ENCODE peak calls at places on chromosomes 12 and 14, in six cellular contexts. C is tibial nerve, X is esophagus muscularis mucosa, M is sigmoid colon, F is stomach, Q is transverse colon. A is an unnamed sample. For H3K36me3 and H3K4me1, the result is how much of the 10 kb centered on the place peaks cover.

GRCh38 chr12:1115471-1116242 is 124.6 kb downstream of the ERC1 start:
- DNase-seq in M (no peak), Q (no peak), C (no peak), F (no peak), X (no peak), A (peak)

GRCh38 chr12:57240069-57240921 is 10.7 kb downstream of the STAC3 start:
- DNase-seq in F (peak), X (no peak), C (no peak), Q (peak), M (peak), A (peak)

GRCh38 chr12:128727999-128728398 is 95.8 kb downstream of the SLC15A4 start:
- DNase-seq in C (no peak), F (no peak), X (no peak), Q (no peak), M (no peak), A (no peak)

GRCh38 chr12:93783827-93784226 is 106.7 kb downstream of the CRADD start:
- DNase-seq in M (no peak), X (no peak), F (no peak), C (no peak), Q (no peak), A (no peak)

GRCh38 chr12:52873832-52874572 is 25.2 kb upstream of the KRT78 start:
- DNase-seq in C (peak), F (peak), X (peak), Q (peak), M (peak), A (peak)

GRCh38 chr12:113222730-113223531 is 1.7 kb downstream of the TPCN1 start:
- DNase-seq in M (peak), Q (peak), X (no peak), C (peak), F (peak), A (no peak)

GRCh38 chr14:52583544-52583943 is 30.9 kb downstream of the GPR137C start:
- DNase-seq in C (no peak), M (no peak), Q (no peak), F (no peak), X (no peak), A (no peak)

GRCh38 chr14:93051600-93052546 is 63.9 kb downstream of the ITPK1 start:
- DNase-seq in X (no peak), M (no peak), F (no peak), Q (no peak), C (no peak), A (no peak)

GRCh38 chr14:51443195-51444018 is 203.4 kb downstream of the TMX1 start:
- DNase-seq in M (no peak), F (no peak), C (no peak), Q (no peak), X (peak), A (no peak)

GRCh38 chr12:14394317-14395058 is 29.0 kb downstream of the ATF7IP start:
- DNase-seq in Q (no peak), C (no peak), X (no peak), M (no peak), F (peak), A (no peak)

GRCh38 chr14:101884537-101885253 is 79.7 kb upstream of the DYNC1H1 start:
- DNase-seq in X (no peak), C (no peak), M (peak), F (no peak), Q (no peak), A (no peak)

GRCh38 chr14:101889366-101889765 is 75.0 kb upstream of the DYNC1H1 start:
- DNase-seq in F (no peak), X (no peak), M (peak), Q (peak), C (no peak), A (no peak)

GRCh38 chr14:101885254-101885576 is 79.2 kb upstream of the DYNC1H1 start:
- DNase-seq in C (no peak), X (no peak), Q (no peak), F (no peak), M (peak), A (peak)

GRCh38 chr14:101888182-101888581 is 76.2 kb upstream of the DYNC1H1 start:
- DNase-seq in X (no peak), Q (no peak), F (no peak), C (no peak), M (no peak), A (no peak)

GRCh38 chr14:101887219-101887618 is 77.2 kb upstream of the DYNC1H1 start:
- DNase-seq in Q (peak), M (no peak), F (no peak), X (no peak), C (no peak), A (no peak)
- H3K36me3 ChIP-seq in Q (under half), M (under half), F (half or more), X (half or more), C (under half), A (half or more)

DNA sequence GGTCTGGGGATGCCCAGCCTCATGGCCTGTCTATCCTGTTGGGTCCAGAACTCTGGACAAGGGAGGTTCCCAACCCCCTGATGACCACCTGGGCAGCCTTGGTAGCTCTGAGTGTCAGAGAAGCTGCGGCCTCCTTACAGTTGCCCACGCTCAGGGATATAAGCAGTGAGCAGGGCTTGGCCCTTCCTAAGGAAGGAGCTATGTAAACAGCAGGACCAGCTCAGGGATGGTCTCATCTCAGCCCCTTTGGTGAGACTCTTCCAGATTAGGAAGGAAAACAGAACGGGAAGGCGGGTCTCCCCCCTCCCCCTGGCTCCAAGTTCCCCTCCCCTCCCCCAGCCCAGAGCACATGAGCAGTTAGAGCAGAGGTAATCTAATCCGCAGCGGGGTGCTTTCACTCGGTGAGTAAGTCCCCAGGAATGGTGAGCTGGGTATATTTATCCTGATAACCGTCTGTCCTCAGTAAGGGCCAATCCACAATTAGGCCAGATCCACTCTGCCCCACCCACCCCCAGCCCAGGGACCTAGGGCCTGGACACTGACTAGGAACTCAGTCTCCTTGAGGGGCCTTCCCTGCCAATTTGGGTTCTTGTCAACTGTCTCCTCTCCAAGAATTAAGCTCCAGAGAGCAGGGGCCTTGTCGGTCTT is 29.5 kb upstream of the RPLP0 start:
- DNase-seq in X (no peak), F (peak), M (peak), C (peak), Q (peak), A (peak)
- H3K4me1 ChIP-seq in X (half or more), F (half or more), M (half or more), C (half or more), Q (half or more), A (half or more)

DNA sequence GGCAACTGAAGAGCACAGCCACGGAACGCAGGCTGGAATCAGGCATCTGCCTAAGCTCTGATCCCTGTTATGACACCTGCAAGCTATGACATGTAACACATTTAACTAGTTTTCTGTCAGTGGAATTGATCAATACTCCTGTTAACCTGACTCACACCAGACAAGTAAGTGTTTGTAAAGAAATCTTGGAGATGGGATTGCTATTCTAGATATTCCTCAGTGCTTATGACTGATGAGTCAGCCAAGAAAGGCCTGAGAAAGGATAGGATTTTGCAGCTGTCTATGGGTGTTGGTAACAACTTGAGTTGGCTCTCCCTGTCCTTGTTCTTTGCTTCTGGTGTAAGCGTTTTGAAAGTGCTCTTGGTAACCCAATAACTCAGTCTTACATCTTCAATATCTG is 110.5 kb downstream of the GPR135 start:
- DNase-seq in C (no peak), X (no peak), Q (no peak), M (no peak), F (no peak), A (no peak)
- TF ChIP-seq EP300 in C (no peak), X (no peak), Q (no peak), M (no peak), F (no peak), A (no peak)

GRCh38 chr12:12201274-12201758 is 65.5 kb downstream of the LRP6 start:
- DNase-seq in M (no peak), C (no peak), F (no peak), Q (no peak), X (no peak), A (no peak)
- H3K36me3 ChIP-seq in M (under half), C (under half), F (under half), Q (under half), X (under half), A (under half)

GRCh38 chr14:68814376-68815287 is 21.8 kb upstream of the ZFP36L1 start:
- DNase-seq in Q (peak), F (no peak), M (peak), C (peak), X (no peak), A (no peak)
- H3K4me1 ChIP-seq in Q (under half), F (under half), M (half or more), C (half or more), X (half or more), A (under half)

GRCh38 chr14:101588990-101589389 is 27.7 kb downstream of the DIO3 start:
- DNase-seq in Q (no peak), F (no peak), M (no peak), C (no peak), X (no peak), A (no peak)
- TF ChIP-seq EP300 in Q (no peak), F (no peak), M (no peak), C (no peak), X (no peak), A (no peak)

GRCh38 chr14:65945333-65945732 is 532.8 kb downstream of the FUT8 start:
- DNase-seq in M (no peak), Q (no peak), C (no peak), X (no peak), F (no peak), A (no peak)

GRCh38 chr14:65948302-65948701 is 535.8 kb downstream of the FUT8 start:
- DNase-seq in F (no peak), C (no peak), M (no peak), Q (no peak), X (no peak), A (no peak)

GRCh38 chr14:65954915-65955314 is 531.3 kb upstream of the CCDC196 start:
- DNase-seq in F (no peak), C (no peak), X (no peak), M (no peak), Q (no peak), A (no peak)

GRCh38 chr14:65946494-65946893 is 534.0 kb downstream of the FUT8 start:
- DNase-seq in X (no peak), Q (no peak), C (no peak), F (no peak), M (no peak), A (no peak)

DNA sequence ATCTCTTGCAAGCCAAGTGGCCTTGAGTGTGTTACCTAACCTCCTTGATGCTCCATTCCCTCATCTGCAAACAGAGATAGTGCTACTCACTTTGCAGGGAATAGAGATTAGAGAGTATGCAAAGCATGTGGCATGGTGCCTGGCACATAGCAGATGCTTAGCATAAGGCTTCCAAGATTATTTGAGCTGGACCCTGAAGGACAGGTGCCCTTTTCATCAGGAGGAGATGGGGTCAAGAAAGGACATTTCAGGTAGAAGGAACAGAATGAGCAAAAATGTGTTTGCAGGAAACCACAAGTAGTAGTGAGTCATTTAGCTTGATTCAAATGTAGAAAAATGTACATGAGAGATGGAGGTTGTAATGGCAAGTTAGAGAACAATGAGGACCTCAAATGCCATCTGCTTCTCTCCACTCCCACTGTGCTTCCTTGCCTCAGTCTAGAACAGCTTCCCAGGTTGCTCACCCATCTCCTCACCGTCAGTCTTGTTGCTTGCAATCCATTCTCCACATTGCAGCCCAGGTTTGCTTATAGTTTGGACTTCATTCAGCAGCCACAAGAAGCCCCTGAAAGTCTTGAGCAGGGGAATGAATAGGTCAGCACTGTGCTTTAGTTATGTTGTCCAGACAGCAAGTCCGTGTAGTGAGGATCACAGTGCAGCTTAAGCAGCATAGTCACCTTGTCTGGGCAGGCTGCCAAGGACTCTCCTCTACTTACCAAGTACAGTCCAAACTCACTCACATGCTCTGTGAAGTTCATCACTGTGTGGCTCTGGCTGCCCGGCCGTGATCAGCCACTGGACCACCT is 536.3 kb upstream of the CCDC196 start:
- DNase-seq in X (no peak), C (no peak), M (peak), F (peak), Q (peak), A (peak)
- H3K36me3 ChIP-seq in X (under half), C (under half), M (under half), F (under half), Q (under half), A (under half)

GRCh38 chr12:109873653-109874052 is 6.7 kb downstream of the GLTP start:
- DNase-seq in C (no peak), F (no peak), M (no peak), X (no peak), Q (peak), A (peak)
- H3K4me1 ChIP-seq in C (half or more), F (under half), M (under half), X (under half), Q (half or more), A (under half)